ENCODE peak calls at places on chromosomes 6 and 20, in nine cellular contexts. E is spleen, A is body of pancreas, S is stomach, O is lower leg skin, R is ovary, Q is breast epithelium, D is IMR-90, Z is K562. I is an unnamed sample.

GRCh38 chr20:47586648-47587306 is 85.1 kb downstream of the NCOA3 start:
- DNase-seq in A (no peak), D (peak), R (no peak), S (no peak), O (no peak), Q (no peak), Z (no peak), E (no peak), I (no peak)

GRCh38 chr6:165060636-165061190 is 248.7 kb downstream of the C6orf118 start:
- DNase-seq in Q (no peak), S (no peak), Z (no peak), R (no peak), E (no peak), O (no peak), A (no peak), D (no peak), I (no peak)

GRCh38 chr6:143823463-143824006 is 19.6 kb upstream of the LTV1 start:
- DNase-seq in Z (no peak), O (no peak), A (no peak), R (no peak), D (peak), Q (no peak), E (no peak), S (no peak), I (no peak)

GRCh38 chr6:88377976-88378580 is 211.9 kb upstream of the CNR1 start:
- DNase-seq in Z (peak), D (no peak), A (no peak), Q (no peak), S (no peak), R (no peak), E (no peak), O (no peak), I (no peak)

GRCh38 chr20:3192226-3193015 is 12.1 kb downstream of the DDRGK1 start:
- DNase-seq in E (peak), Z (no peak), R (no peak), D (no peak), O (no peak), A (no peak), S (no peak), Q (no peak), I (no peak)

GRCh38 chr20:56414842-56415765 is 3.0 kb downstream of the CASS4 start:
- DNase-seq in A (no peak), S (no peak), O (peak), Q (no peak), R (no peak), E (no peak), D (peak), Z (peak), I (no peak)

GRCh38 chr20:11403711-11404110 is 514.0 kb upstream of the BTBD3 start:
- DNase-seq in R (peak), Q (no peak), Z (no peak), E (no peak), A (no peak), S (no peak), O (no peak), D (no peak), I (no peak)

GRCh38 chr6:112031956-112032355 is 21.9 kb upstream of the CCN6 start:
- DNase-seq in R (no peak), S (no peak), E (no peak), A (no peak), O (no peak), D (no peak), Q (no peak), Z (no peak), I (no peak)

GRCh38 chr6:42166444-42167141 is 6.6 kb upstream of the GUCA1A start:
- DNase-seq in Q (peak), Z (peak), E (no peak), D (peak), O (peak), R (peak), S (peak), A (peak), I (peak)

GRCh38 chr6:150720774-150721233 is 121.1 kb downstream of the PLEKHG1 start:
- DNase-seq in D (no peak), A (no peak), Q (no peak), Z (no peak), E (no peak), O (no peak), R (no peak), S (no peak), I (no peak)
- H3K4me3 ChIP-seq in D (no peak), A (no peak), Q (peak), Z (no peak), E (no peak), O (no peak), R (no peak), S (no peak), I (no peak)

DNA sequence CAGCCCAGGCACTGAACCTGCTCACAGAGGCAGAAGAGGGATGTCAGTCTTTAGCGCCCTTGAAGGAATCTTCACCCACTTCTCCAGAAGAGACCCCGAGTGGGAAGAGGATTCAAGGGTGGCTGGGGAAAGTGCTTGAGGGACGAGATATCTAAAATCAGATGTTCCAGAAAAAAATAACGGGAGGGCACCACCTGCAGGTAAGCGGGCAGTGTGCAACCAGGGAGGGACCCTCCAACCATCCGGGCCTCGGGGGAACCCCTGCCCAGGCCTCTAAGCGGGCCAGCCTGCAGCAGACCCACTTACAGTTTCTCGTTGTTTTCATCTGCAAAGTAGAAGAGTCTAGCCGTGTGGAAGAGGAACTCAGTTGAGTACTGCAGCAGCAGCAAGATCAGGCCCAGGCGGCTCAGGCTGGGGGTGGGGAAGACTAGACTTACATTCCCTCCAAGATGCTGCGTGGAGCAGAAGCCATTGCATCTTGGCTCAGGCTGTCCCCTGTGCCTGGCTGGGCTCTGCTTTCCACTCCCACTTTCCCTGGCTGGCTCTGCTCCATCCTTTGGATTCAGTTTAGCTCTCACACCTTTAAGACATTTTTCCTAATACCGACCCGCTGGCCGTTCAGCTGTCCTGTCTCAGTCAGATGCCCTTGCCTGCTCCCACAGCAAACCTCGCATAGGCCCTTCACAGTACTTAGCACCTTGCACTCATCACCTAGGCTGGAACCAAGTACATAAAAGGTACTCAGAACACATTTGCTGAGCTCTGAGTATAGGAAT is 70.9 kb downstream of the TRAM2 start:
- DNase-seq in O (peak), S (no peak), A (no peak), Z (peak), D (no peak), R (no peak), E (no peak), Q (no peak), I (no peak)
- TF ChIP-seq CTCF in O (no peak), S (no peak), A (no peak), Z (peak), D (no peak), R (no peak), E (no peak), Q (no peak), I (no peak)

GRCh38 chr6:4402477-4402976 is 267.2 kb upstream of the ECI2 start:
- DNase-seq in E (no peak), S (no peak), O (no peak), Z (no peak), R (peak), A (no peak), D (peak), Q (no peak), I (peak)
- TF ChIP-seq POLR2A in E (no peak), S (no peak), O (no peak), Z (no peak), R (no peak), A (no peak), D (no peak), Q (no peak), I (no peak)

DNA sequence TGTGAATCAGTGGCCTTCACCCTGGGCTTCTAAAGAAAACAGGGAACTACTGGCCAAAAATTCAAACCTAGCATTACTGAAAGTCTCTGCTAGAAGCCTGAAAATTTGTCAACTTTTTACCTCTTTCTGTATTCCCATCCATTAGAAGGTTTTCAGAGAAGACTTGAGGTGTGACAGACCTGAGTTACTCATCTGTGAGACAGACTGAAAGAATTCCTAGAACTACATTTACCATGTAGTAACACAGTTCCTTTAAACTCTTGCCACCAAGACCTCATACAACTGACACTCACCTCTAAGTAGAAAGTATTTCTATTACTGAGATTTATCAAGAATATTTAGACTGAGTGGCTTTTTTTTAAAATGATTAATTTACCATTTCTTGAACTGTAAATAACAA is 4.5 kb downstream of the DPM1 start:
- DNase-seq in D (no peak), S (no peak), A (no peak), R (no peak), O (no peak), Q (no peak), Z (no peak), E (no peak), I (no peak)
- H3K4me3 ChIP-seq in D (no peak), S (no peak), A (no peak), R (no peak), O (no peak), Q (no peak), Z (no peak), E (no peak), I (no peak)

GRCh38 chr6:158629376-158630221 is 14.9 kb downstream of the DYNLT1 start:
- DNase-seq in Z (no peak), R (peak), O (peak), Q (no peak), A (peak), D (no peak), E (no peak), S (peak), I (no peak)
- TF ChIP-seq CTCF in Z (peak), R (no peak), O (no peak), Q (no peak), A (peak), D (peak), E (no peak), S (no peak), I (no peak)